ENCODE peak calls at places on chromosomes 4 and X, in nine cellular contexts. One of them, this sample, is unnamed.

GRCh38 chr4:184064877-184065276 is 152.8 kb downstream of the ENPP6 start:
- DNase-seq in MCF 10A: no peak
- DNase-seq in NCI-H510A treated with DMSO at 0.1 percent for 48 hours: no peak
- DNase-seq in HT-29: peak
- DNase-seq in activated naive CD8-positive, alpha-beta T cell treated with anti-CD3 and anti-CD28 coated beads for 36 hours: no peak
- DNase-seq in stimulated activated CD8-positive, alpha-beta memory T cell treated with anti-CD3 and anti-CD28 coated beads, Interleukin-15, amount 100 ng/mL, for 4 hours: no peak
- DNase-seq in NCI-H1092 treated with DMSO at 0.1 percent for 48 hours: no peak
- DNase-seq in nucleus accumbens: no peak
- DNase-seq in IMR-90: no peak
- DNase-seq in this sample: no peak

GRCh38 chrX:109393859-109394258 is 88.0 kb downstream of the GUCY2F start:
- DNase-seq in NCI-H1092 treated with DMSO at 0.1 percent for 48 hours: no peak
- DNase-seq in HT-29: peak
- DNase-seq in stimulated activated CD8-positive, alpha-beta memory T cell treated with anti-CD3 and anti-CD28 coated beads, Interleukin-15, amount 100 ng/mL, for 4 hours: no peak
- DNase-seq in nucleus accumbens: no peak
- DNase-seq in MCF 10A: peak
- DNase-seq in NCI-H510A treated with DMSO at 0.1 percent for 48 hours: no peak
- DNase-seq in IMR-90: no peak
- DNase-seq in activated naive CD8-positive, alpha-beta T cell treated with anti-CD3 and anti-CD28 coated beads for 36 hours: no peak
- DNase-seq in this sample: no peak

GRCh38 chr4:165748321-165748720 is 124.7 kb upstream of the TLL1 start:
- DNase-seq in IMR-90: no peak
- DNase-seq in stimulated activated CD8-positive, alpha-beta memory T cell treated with anti-CD3 and anti-CD28 coated beads, Interleukin-15, amount 100 ng/mL, for 4 hours: no peak
- DNase-seq in MCF 10A: no peak
- DNase-seq in NCI-H510A treated with DMSO at 0.1 percent for 48 hours: no peak
- DNase-seq in activated naive CD8-positive, alpha-beta T cell treated with anti-CD3 and anti-CD28 coated beads for 36 hours: no peak
- DNase-seq in nucleus accumbens: no peak
- DNase-seq in HT-29: no peak
- DNase-seq in NCI-H1092 treated with DMSO at 0.1 percent for 48 hours: no peak
- DNase-seq in this sample: no peak

GRCh38 chr4:38980903-38981676 is 51.1 kb downstream of the TMEM156 start:
- DNase-seq in nucleus accumbens: no peak
- DNase-seq in HT-29: no peak
- DNase-seq in MCF 10A: peak
- DNase-seq in NCI-H1092 treated with DMSO at 0.1 percent for 48 hours: no peak
- DNase-seq in stimulated activated CD8-positive, alpha-beta memory T cell treated with anti-CD3 and anti-CD28 coated beads, Interleukin-15, amount 100 ng/mL, for 4 hours: no peak
- DNase-seq in activated naive CD8-positive, alpha-beta T cell treated with anti-CD3 and anti-CD28 coated beads for 36 hours: peak
- DNase-seq in IMR-90: peak
- DNase-seq in NCI-H510A treated with DMSO at 0.1 percent for 48 hours: no peak
- DNase-seq in this sample: no peak

GRCh38 chr4:4327652-4328121 is 37.6 kb downstream of the ZBTB49 start:
- DNase-seq in IMR-90: no peak
- DNase-seq in NCI-H510A treated with DMSO at 0.1 percent for 48 hours: no peak
- DNase-seq in nucleus accumbens: no peak
- DNase-seq in stimulated activated CD8-positive, alpha-beta memory T cell treated with anti-CD3 and anti-CD28 coated beads, Interleukin-15, amount 100 ng/mL, for 4 hours: no peak
- DNase-seq in NCI-H1092 treated with DMSO at 0.1 percent for 48 hours: no peak
- DNase-seq in activated naive CD8-positive, alpha-beta T cell treated with anti-CD3 and anti-CD28 coated beads for 36 hours: no peak
- DNase-seq in HT-29: peak
- DNase-seq in MCF 10A: peak
- DNase-seq in this sample: no peak

GRCh38 chr4:83112239-83112638 is 2.3 kb downstream of the PLAC8 start:
- DNase-seq in IMR-90: no peak
- DNase-seq in stimulated activated CD8-positive, alpha-beta memory T cell treated with anti-CD3 and anti-CD28 coated beads, Interleukin-15, amount 100 ng/mL, for 4 hours: no peak
- DNase-seq in NCI-H510A treated with DMSO at 0.1 percent for 48 hours: peak
- DNase-seq in NCI-H1092 treated with DMSO at 0.1 percent for 48 hours: peak
- DNase-seq in nucleus accumbens: no peak
- DNase-seq in activated naive CD8-positive, alpha-beta T cell treated with anti-CD3 and anti-CD28 coated beads for 36 hours: peak
- DNase-seq in MCF 10A: no peak
- DNase-seq in HT-29: no peak
- DNase-seq in this sample: no peak

GRCh38 chrX:149472620-149473019 is 32.5 kb downstream of the IDS start:
- DNase-seq in HT-29: peak
- DNase-seq in IMR-90: no peak
- DNase-seq in nucleus accumbens: no peak
- DNase-seq in NCI-H510A treated with DMSO at 0.1 percent for 48 hours: no peak
- DNase-seq in activated naive CD8-positive, alpha-beta T cell treated with anti-CD3 and anti-CD28 coated beads for 36 hours: no peak
- DNase-seq in stimulated activated CD8-positive, alpha-beta memory T cell treated with anti-CD3 and anti-CD28 coated beads, Interleukin-15, amount 100 ng/mL, for 4 hours: no peak
- DNase-seq in MCF 10A: no peak
- DNase-seq in NCI-H1092 treated with DMSO at 0.1 percent for 48 hours: no peak
- DNase-seq in this sample: no peak

GRCh38 chr4:173367946-173368345 is 2.8 kb upstream of the SAP30 start:
- DNase-seq in HT-29: no peak
- DNase-seq in IMR-90: peak
- DNase-seq in MCF 10A: peak
- DNase-seq in activated naive CD8-positive, alpha-beta T cell treated with anti-CD3 and anti-CD28 coated beads for 36 hours: no peak
- DNase-seq in stimulated activated CD8-positive, alpha-beta memory T cell treated with anti-CD3 and anti-CD28 coated beads, Interleukin-15, amount 100 ng/mL, for 4 hours: no peak
- DNase-seq in nucleus accumbens: no peak
- DNase-seq in NCI-H1092 treated with DMSO at 0.1 percent for 48 hours: no peak
- DNase-seq in NCI-H510A treated with DMSO at 0.1 percent for 48 hours: no peak
- DNase-seq in this sample: no peak

GRCh38 chrX:129360175-129360574 is 163.1 kb downstream of the SMARCA1 start:
- DNase-seq in IMR-90: peak
- DNase-seq in HT-29: peak
- DNase-seq in MCF 10A: peak
- DNase-seq in activated naive CD8-positive, alpha-beta T cell treated with anti-CD3 and anti-CD28 coated beads for 36 hours: peak
- DNase-seq in NCI-H1092 treated with DMSO at 0.1 percent for 48 hours: peak
- DNase-seq in nucleus accumbens: no peak
- DNase-seq in NCI-H510A treated with DMSO at 0.1 percent for 48 hours: peak
- DNase-seq in stimulated activated CD8-positive, alpha-beta memory T cell treated with anti-CD3 and anti-CD28 coated beads, Interleukin-15, amount 100 ng/mL, for 4 hours: no peak
- DNase-seq in this sample: peak

GRCh38 chr4:3416821-3417221 is 24.9 kb upstream of the HGFAC start:
- DNase-seq in activated naive CD8-positive, alpha-beta T cell treated with anti-CD3 and anti-CD28 coated beads for 36 hours: no peak
- DNase-seq in MCF 10A: no peak
- DNase-seq in nucleus accumbens: no peak
- DNase-seq in NCI-H1092 treated with DMSO at 0.1 percent for 48 hours: no peak
- DNase-seq in NCI-H510A treated with DMSO at 0.1 percent for 48 hours: no peak
- DNase-seq in IMR-90: no peak
- DNase-seq in stimulated activated CD8-positive, alpha-beta memory T cell treated with anti-CD3 and anti-CD28 coated beads, Interleukin-15, amount 100 ng/mL, for 4 hours: no peak
- DNase-seq in HT-29: no peak
- DNase-seq in this sample: no peak

GRCh38 chrX:120315776-120316175 is 4.5 kb upstream of the TMEM255A start:
- DNase-seq in nucleus accumbens: no peak
- DNase-seq in NCI-H1092 treated with DMSO at 0.1 percent for 48 hours: no peak
- DNase-seq in stimulated activated CD8-positive, alpha-beta memory T cell treated with anti-CD3 and anti-CD28 coated beads, Interleukin-15, amount 100 ng/mL, for 4 hours: no peak
- DNase-seq in MCF 10A: no peak
- DNase-seq in IMR-90: no peak
- DNase-seq in activated naive CD8-positive, alpha-beta T cell treated with anti-CD3 and anti-CD28 coated beads for 36 hours: no peak
- DNase-seq in NCI-H510A treated with DMSO at 0.1 percent for 48 hours: no peak
- DNase-seq in HT-29: no peak
- DNase-seq in this sample: no peak

GRCh38 chrX:119410027-119410819 is 11.1 kb downstream of the SLC25A43 start:
- DNase-seq in activated naive CD8-positive, alpha-beta T cell treated with anti-CD3 and anti-CD28 coated beads for 36 hours: no peak
- DNase-seq in NCI-H510A treated with DMSO at 0.1 percent for 48 hours: peak
- DNase-seq in nucleus accumbens: no peak
- DNase-seq in MCF 10A: peak
- DNase-seq in stimulated activated CD8-positive, alpha-beta memory T cell treated with anti-CD3 and anti-CD28 coated beads, Interleukin-15, amount 100 ng/mL, for 4 hours: no peak
- DNase-seq in NCI-H1092 treated with DMSO at 0.1 percent for 48 hours: no peak
- DNase-seq in IMR-90: peak
- DNase-seq in HT-29: peak
- DNase-seq in this sample: no peak

GRCh38 chrX:2243913-2244460 is 256.8 kb downstream of the DHRSX start:
- DNase-seq in stimulated activated CD8-positive, alpha-beta memory T cell treated with anti-CD3 and anti-CD28 coated beads, Interleukin-15, amount 100 ng/mL, for 4 hours: no peak
- DNase-seq in HT-29: no peak
- DNase-seq in IMR-90: peak
- DNase-seq in activated naive CD8-positive, alpha-beta T cell treated with anti-CD3 and anti-CD28 coated beads for 36 hours: no peak
- DNase-seq in MCF 10A: no peak
- DNase-seq in nucleus accumbens: no peak
- DNase-seq in NCI-H510A treated with DMSO at 0.1 percent for 48 hours: no peak
- DNase-seq in NCI-H1092 treated with DMSO at 0.1 percent for 48 hours: no peak
- DNase-seq in this sample: no peak

This sample was measured in amygdala.